ENCODE peak calls at places on chromosome 9, in nine cellular contexts. V is anterior cingulate cortex; K is psoas muscle; E is GM03348; D is stimulated activated CD8-positive, alpha-beta memory T cell treated with anti-CD3 and anti-CD28 coated beads, Interleukin-15, amount 100 ng/mL, for 24 hours; C is RPMI8226; H is activated naive CD4-positive, alpha-beta T cell treated with Interleukin-2 at 50 U/mL for 16 hours; L is neural progenitor cell; W is T follicular helper cell. N is an unnamed sample.
A peak's percentile ranks its signal among the peaks of the same experiment; 100 is the strongest.

GRCh38 chr9:98603821-98604383 is 104.8 kb downstream of the GABBR2 start:
- DNase-seq in D (no peak), K (no peak), W (no peak), C (no peak), H (no peak), V (peak; percentile 21), E (peak; percentile 76), L (no peak), N (peak; percentile 74)

GRCh38 chr9:136031741-136032638 is 63.1 kb downstream of the NACC2 start:
- DNase-seq in W (no peak), H (no peak), L (no peak), K (no peak), D (no peak), V (no peak), E (peak; percentile 72), C (no peak), N (peak; percentile 34)

GRCh38 chr9:71647094-71647591 is 121.2 kb downstream of the CEMIP2 start:
- DNase-seq in K (peak; percentile 72), D (no peak), W (no peak), E (peak; percentile 70), V (peak; percentile 20), C (peak; percentile 21), L (no peak), H (no peak), N (peak; percentile 92)

GRCh38 chr9:38141751-38142150 is 72.7 kb upstream of the SHB start:
- DNase-seq in L (no peak), K (no peak), C (no peak), D (no peak), E (peak; percentile 77), V (no peak), H (no peak), W (no peak), N (peak; percentile 56)

GRCh38 chr9:27086818-27087680 is 22.0 kb upstream of the TEK start:
- DNase-seq in H (no peak), K (no peak), E (peak; percentile 39), C (no peak), L (no peak), W (no peak), D (no peak), V (no peak), N (peak; percentile 70)

GRCh38 chr9:114189823-114190562 is 34.7 kb downstream of the COL27A1 start:
- DNase-seq in L (no peak), C (no peak), K (no peak), V (no peak), E (no peak), H (no peak), W (no peak), D (no peak), N (no peak)

GRCh38 chr9:97557606-97558095 is 56.2 kb downstream of the TMOD1 start:
- DNase-seq in V (peak; percentile 36), D (no peak), E (no peak), W (no peak), H (no peak), K (peak; percentile 87), L (no peak), C (peak; percentile 38), N (peak; percentile 78)

GRCh38 chr9:110427497-110428104 is 89.9 kb upstream of the TXNDC8 start:
- DNase-seq in W (no peak), H (no peak), E (peak; percentile 32), L (peak; percentile 72), D (no peak), C (peak; percentile 29), V (no peak), K (no peak), N (peak; percentile 46)

GRCh38 chr9:85859751-85860150 is 81.2 kb upstream of the NAA35 start:
- DNase-seq in W (no peak), K (no peak), V (no peak), L (no peak), H (no peak), E (no peak), C (no peak), D (no peak), N (no peak)

GRCh38 chr9:135255033-135255842 is 167.8 kb downstream of the OLFM1 start:
- DNase-seq in L (no peak), E (no peak), H (no peak), D (no peak), C (no peak), V (no peak), W (no peak), K (no peak), N (no peak)

GRCh38 chr9:120267929-120268328 is 312.0 kb downstream of the CDK5RAP2 start:
- DNase-seq in H (no peak), W (no peak), C (no peak), D (no peak), L (no peak), V (no peak), E (no peak), K (no peak), N (no peak)

GRCh38 chr9:122186777-122187176 is 27.1 kb downstream of the MORN5 start:
- DNase-seq in L (no peak), H (no peak), V (no peak), W (no peak), D (no peak), C (no peak), E (no peak), K (no peak), N (no peak)

GRCh38 chr9:125747765-125748510 is 765 bp downstream of the PBX3 start:
- DNase-seq in D (no peak), K (peak; percentile 66), H (peak; percentile 20), W (no peak), L (peak; percentile 67), C (peak; percentile 50), V (no peak), E (peak; percentile 72), N (peak; percentile 29)

GRCh38 chr9:76162109-76162730 is 232.0 kb downstream of the RFK start:
- DNase-seq in V (no peak), L (no peak), K (no peak), E (no peak), C (no peak), W (no peak), D (no peak), H (no peak), N (no peak)

GRCh38 chr9:35027361-35027760 is 37.8 kb downstream of the DNAJB5 start:
- DNase-seq in C (no peak), H (no peak), W (no peak), E (no peak), L (no peak), K (no peak), V (no peak), D (no peak), N (no peak)

GRCh38 chr9:77180056-77180455 is 2.7 kb downstream of the VPS13A start:
- DNase-seq in V (no peak), D (no peak), C (no peak), L (no peak), W (no peak), K (no peak), E (no peak), H (no peak), N (no peak)

GRCh38 chr9:131050831-131051230 is 41.9 kb downstream of the LAMC3 start:
- DNase-seq in W (no peak), V (no peak), C (no peak), E (no peak), L (no peak), H (no peak), K (no peak), D (no peak), N (no peak)

GRCh38 chr9:12933957-12934356 is 159.1 kb downstream of the LURAP1L start:
- DNase-seq in H (no peak), E (peak; percentile 16), K (no peak), W (no peak), V (no peak), L (no peak), C (no peak), D (no peak), N (peak; percentile 29)

GRCh38 chr9:136899196-136899595 is 12.9 kb downstream of the TRAF2 start:
- DNase-seq in W (no peak), V (no peak), L (no peak), H (no peak), C (peak; percentile 20), K (no peak), E (no peak), D (no peak), N (no peak)

GRCh38 chr9:92747459-92748232 is 17.0 kb downstream of the BICD2 start:
- DNase-seq in H (no peak), D (no peak), K (no peak), W (no peak), V (no peak), E (peak; percentile 64), L (no peak), C (no peak), N (peak; percentile 54)

GRCh38 chr9:121369595-121370265 is at the start of gene STOM:
- DNase-seq in L (peak; percentile 23), W (peak; percentile 48), C (peak; percentile 92), E (peak; percentile 83), D (no peak), K (peak; percentile 97), V (peak; percentile 67), H (peak; percentile 66), N (peak; percentile 95)